ENCODE peak calls at places on chromosomes 11 and 22, in seven cellular contexts. E is mucosa of gallbladder; X is activated effector memory CD4-positive, alpha-beta T cell treated with Interleukin-2 at 50 U/mL for 16 hours; O is AG08396; W is AG10803; Y is H4; I is activated CD4-positive, alpha-beta T cell treated with anti-CD3 and anti-CD28 coated beads for 48 hours. L is an unnamed sample.

GRCh38 chr22:37484115-37485005 is 1.8 kb downstream of the MFNG start:
- DNase-seq in E (peak), X (peak), O (no peak), W (no peak), Y (no peak), I (peak), L (peak)

GRCh38 chr22:21055564-21055834 is 9.8 kb downstream of the LRRC74B start:
- DNase-seq in E (no peak), X (no peak), O (no peak), W (no peak), Y (no peak), I (no peak), L (no peak)

GRCh38 chr11:5274340-5274739 is 4.6 kb upstream of the HBE1 start:
- DNase-seq in E (no peak), X (no peak), O (no peak), W (no peak), Y (no peak), I (no peak), L (no peak)

GRCh38 chr22:20802922-20803553 is 29.1 kb downstream of the SERPIND1 start:
- DNase-seq in E (no peak), X (no peak), O (no peak), W (no peak), Y (no peak), I (no peak), L (no peak)

GRCh38 chr11:1573847-1574255 is 1.8 kb upstream of the DUSP8 start:
- DNase-seq in E (peak), X (no peak), O (no peak), W (no peak), Y (peak), I (no peak), L (no peak)

GRCh38 chr22:50192825-50193204 is 7.1 kb downstream of the TRABD start:
- DNase-seq in E (no peak), X (peak), O (no peak), W (no peak), Y (no peak), I (peak), L (no peak)

GRCh38 chr22:26550498-26551033 is 38.3 kb upstream of the TFIP11 start:
- DNase-seq in E (no peak), X (no peak), O (peak), W (peak), Y (peak), I (no peak), L (no peak)

GRCh38 chr11:130428271-130428670 is at the start of gene ADAMTS8:
- DNase-seq in E (no peak), X (no peak), O (peak), W (no peak), Y (no peak), I (no peak), L (no peak)

GRCh38 chr22:44166877-44167276 is 13.8 kb upstream of the PARVG start:
- DNase-seq in E (no peak), X (no peak), O (no peak), W (no peak), Y (no peak), I (no peak), L (no peak)

GRCh38 chr22:30859714-30860095 is 108.9 kb downstream of the MORC2 start:
- DNase-seq in E (no peak), X (no peak), O (peak), W (no peak), Y (no peak), I (no peak), L (no peak)

GRCh38 chr11:67415501-67416304 is at the start of gene CARNS1:
- DNase-seq in E (no peak), X (no peak), O (no peak), W (no peak), Y (no peak), I (no peak), L (peak)

GRCh38 chr11:110855246-110855645 is 143.0 kb upstream of the ARHGAP20 start:
- DNase-seq in E (no peak), X (no peak), O (no peak), W (peak), Y (no peak), I (no peak), L (no peak)

GRCh38 chr11:126155402-126156187 is 55.9 kb downstream of the RPUSD4 start:
- DNase-seq in E (no peak), X (no peak), O (no peak), W (no peak), Y (no peak), I (no peak), L (no peak)

GRCh38 chr22:37431366-37431765 is 4.1 kb upstream of the ELFN2 start:
- DNase-seq in E (no peak), X (no peak), O (peak), W (no peak), Y (no peak), I (no peak), L (no peak)

GRCh38 chr11:63837027-63837688 is 1.8 kb upstream of the MARK2 start:
- DNase-seq in E (peak), X (peak), O (peak), W (peak), Y (peak), I (peak), L (peak)

GRCh38 chr11:85540181-85540580 is 87.0 kb downstream of the DLG2 start:
- DNase-seq in E (no peak), X (no peak), O (no peak), W (no peak), Y (no peak), I (no peak), L (no peak)

GRCh38 chr22:25078591-25078990 is 121.1 kb upstream of the CRYBB3 start:
- DNase-seq in E (no peak), X (no peak), O (no peak), W (no peak), Y (no peak), I (no peak), L (no peak)

GRCh38 chr22:21837184-21837979 is 30.1 kb downstream of the MAPK1 start:
- DNase-seq in E (no peak), X (no peak), O (peak), W (peak), Y (peak), I (no peak), L (no peak)

GRCh38 chr22:37959231-37959825 is 5.8 kb downstream of the POLR2F start:
- DNase-seq in E (no peak), X (no peak), O (no peak), W (no peak), Y (no peak), I (no peak), L (no peak)

GRCh38 chr11:127789887-127790286 is 789.3 kb upstream of the KIRREL3 start:
- DNase-seq in E (no peak), X (no peak), O (no peak), W (no peak), Y (peak), I (peak), L (no peak)

GRCh38 chr11:74055938-74056337 is 47.1 kb upstream of the UCP3 start:
- DNase-seq in E (no peak), X (no peak), O (peak), W (peak), Y (no peak), I (no peak), L (no peak)

GRCh38 chr11:110858556-110858921 is 146.3 kb upstream of the ARHGAP20 start:
- DNase-seq in E (peak), X (no peak), O (no peak), W (peak), Y (no peak), I (no peak), L (no peak)

GRCh38 chr11:102546923-102547471 is 16.4 kb upstream of the MMP7 start:
- DNase-seq in E (no peak), X (no peak), O (no peak), W (no peak), Y (peak), I (no peak), L (no peak)

GRCh38 chr11:26837154-26837553 is 115.3 kb upstream of the SLC5A12 start:
- DNase-seq in E (no peak), X (no peak), O (no peak), W (no peak), Y (no peak), I (no peak), L (no peak)

GRCh38 chr11:43567396-43567975 is 113.1 kb upstream of the HSD17B12 start:
- DNase-seq in E (no peak), X (no peak), O (peak), W (peak), Y (peak), I (no peak), L (no peak)

GRCh38 chr11:69465236-69466000 is 16.0 kb upstream of the LINC01488 start:
- DNase-seq in E (no peak), X (no peak), O (no peak), W (no peak), Y (no peak), I (no peak), L (no peak)

GRCh38 chr11:45489281-45489906 is 176.0 kb downstream of the CHST1 start:
- DNase-seq in E (no peak), X (no peak), O (no peak), W (no peak), Y (no peak), I (no peak), L (no peak)

GRCh38 chr22:40803292-40803691 is 15.9 kb downstream of the SLC25A17 start:
- DNase-seq in E (no peak), X (no peak), O (no peak), W (no peak), Y (no peak), I (no peak), L (no peak)

GRCh38 chr11:11769362-11769761 is 72.4 kb upstream of the USP47 start:
- DNase-seq in E (no peak), X (no peak), O (no peak), W (no peak), Y (no peak), I (no peak), L (no peak)

GRCh38 chr11:10295056-10295901 is 1.3 kb upstream of the SBF2 start:
- DNase-seq in E (no peak), X (no peak), O (no peak), W (peak), Y (no peak), I (no peak), L (no peak)

GRCh38 chr22:43832393-43833265 is 20.5 kb upstream of the EFCAB6 start:
- DNase-seq in E (no peak), X (no peak), O (no peak), W (no peak), Y (no peak), I (no peak), L (no peak)

GRCh38 chr11:24239016-24239720 is 257.7 kb upstream of the LUZP2 start:
- DNase-seq in E (no peak), X (no peak), O (peak), W (peak), Y (peak), I (no peak), L (no peak)

GRCh38 chr11:62889484-62890437 is 9.1 kb downstream of the SLC3A2 start:
- DNase-seq in E (no peak), X (no peak), O (no peak), W (peak), Y (no peak), I (peak), L (no peak)

GRCh38 chr11:123137496-123138270 is 57.4 kb downstream of the CLMP start:
- DNase-seq in E (peak), X (no peak), O (peak), W (peak), Y (peak), I (no peak), L (peak)

GRCh38 chr11:1916986-1917522 is 2.4 kb upstream of the TNNT3 start:
- DNase-seq in E (no peak), X (no peak), O (no peak), W (no peak), Y (no peak), I (no peak), L (no peak)

GRCh38 chr11:31645747-31646146 is 136.2 kb downstream of the ELP4 start:
- DNase-seq in E (no peak), X (no peak), O (peak), W (peak), Y (peak), I (no peak), L (no peak)

GRCh38 chr22:45757068-45757467 is 85.4 kb downstream of the ATXN10 start:
- DNase-seq in E (no peak), X (no peak), O (peak), W (peak), Y (no peak), I (no peak), L (peak)

GRCh38 chr11:63613517-63614135 is 607 bp downstream of the PLAAT3 start:
- DNase-seq in E (peak), X (peak), O (peak), W (no peak), Y (no peak), I (peak), L (peak)

GRCh38 chr11:119774180-119774763 is 45.3 kb upstream of the NECTIN1 start:
- DNase-seq in E (no peak), X (no peak), O (no peak), W (no peak), Y (no peak), I (peak), L (no peak)